ENCODE peak calls at places on chromosomes 12 and 14, in nine cellular contexts. G is mammary epithelial cell, Q is stomach, E is thoracic aorta, M is left ventricle myocardium inferior, P is AG09309, Y is colonic mucosa, A is bronchial epithelial cell, B is GM12865. D is an unnamed sample.

GRCh38 chr14:99318091-99318958 is 46.3 kb upstream of the BCL11B start:
- DNase-seq in P (no peak), E (no peak), A (no peak), B (no peak), Q (no peak), Y (peak; percentile 74), G (no peak), M (no peak), D (no peak)

GRCh38 chr14:64193821-64194220 is 100.3 kb downstream of the ESR2 start:
- DNase-seq in Y (no peak), E (no peak), B (no peak), G (no peak), P (no peak), A (no peak), Q (peak; percentile 60), M (no peak), D (no peak)

GRCh38 chr12:133203344-133204263 is 22.3 kb downstream of the ZNF268 start:
- DNase-seq in E (no peak), P (no peak), Q (no peak), A (no peak), M (no peak), Y (no peak), B (peak; percentile 34), G (no peak), D (no peak)

GRCh38 chr12:82708056-82708455 is 21.4 kb downstream of the TMTC2 start:
- DNase-seq in Q (no peak), M (no peak), E (no peak), P (no peak), Y (no peak), G (no peak), B (no peak), A (no peak), D (no peak)

GRCh38 chr14:71231521-71232393 is 324.5 kb downstream of the PCNX1 start:
- DNase-seq in B (peak; percentile 92), E (no peak), G (no peak), Y (no peak), A (no peak), Q (no peak), P (no peak), M (no peak), D (no peak)

GRCh38 chr12:71014180-71014785 is 93.7 kb upstream of the PTPRR start:
- DNase-seq in P (no peak), Q (no peak), E (no peak), M (no peak), Y (no peak), A (peak; percentile 62), B (no peak), G (peak; percentile 32), D (no peak)

GRCh38 chr14:61720302-61720677 is 25.0 kb downstream of the HIF1A start:
- DNase-seq in P (peak; percentile 45), G (no peak), A (no peak), E (no peak), Y (no peak), M (no peak), Q (no peak), B (no peak), D (no peak)

GRCh38 chr12:123389560-123390351 is 5.8 kb downstream of the KMT5A start:
- DNase-seq in E (no peak), A (peak; percentile 46), G (peak; percentile 50), Q (peak; percentile 67), Y (peak; percentile 76), B (peak; percentile 56), M (peak; percentile 66), P (no peak), D (peak; percentile 82)

GRCh38 chr14:88013750-88014349 is 8.9 kb downstream of the GPR65 start:
- DNase-seq in Q (peak; percentile 74), Y (peak; percentile 70), B (peak; percentile 70), P (no peak), G (peak; percentile 44), E (no peak), M (peak; percentile 54), A (peak; percentile 52), D (peak; percentile 49)

GRCh38 chr12:116880817-116881324 is 370 bp downstream of the HRK start:
- DNase-seq in G (peak; percentile 53), M (peak; percentile 25), Y (peak; percentile 38), Q (peak; percentile 49), P (no peak), A (no peak), E (no peak), B (peak; percentile 62), D (no peak)

GRCh38 chr12:132449565-132450390 is 40.2 kb upstream of the FBRSL1 start:
- DNase-seq in B (peak; percentile 94), Y (no peak), M (no peak), P (no peak), E (no peak), A (no peak), Q (no peak), G (no peak), D (peak; percentile 13)

DNA sequence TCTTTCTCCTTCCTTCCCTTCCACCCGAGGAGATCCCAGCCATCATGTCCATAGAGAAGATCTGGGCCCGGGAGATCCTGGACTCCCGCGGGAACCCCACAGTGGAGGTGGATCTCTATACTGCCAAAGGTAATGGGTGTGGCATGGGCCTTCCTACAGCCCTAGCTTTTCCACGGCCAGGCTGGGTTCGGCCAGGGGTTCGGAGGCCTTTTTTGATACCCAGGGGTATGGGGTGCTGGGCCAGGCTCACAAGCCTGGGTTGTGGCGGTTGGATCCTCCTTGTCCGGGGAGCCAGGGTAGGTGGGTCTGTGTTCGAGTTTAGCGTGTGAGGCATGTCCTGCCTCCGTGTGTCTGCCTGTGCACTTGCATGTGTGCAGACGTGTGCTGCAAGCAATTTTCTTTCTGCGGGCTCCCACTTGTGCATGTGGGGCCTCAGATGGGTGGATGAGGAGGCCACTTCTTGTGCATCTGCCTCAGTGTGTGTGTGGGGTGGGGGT is 1.5 kb downstream of the ENO2 start:
- DNase-seq in Y (no peak), A (no peak), B (no peak), G (no peak), E (no peak), P (no peak), M (no peak), Q (no peak), D (no peak)
- H3K4me3 ChIP-seq in Y (no peak overlapping the region), A (no peak overlapping the region), B (peak overlapping the region; percentile 75), G (no peak overlapping the region), E (peak overlapping the region; percentile 99), P (no peak overlapping the region), M (peak overlapping the region; percentile 90), Q (no peak overlapping the region), D (no peak overlapping the region)

GRCh38 chr14:77040995-77041744 is 12.7 kb upstream of the IRF2BPL start:
- DNase-seq in A (no peak), E (no peak), G (no peak), Q (no peak), Y (no peak), P (no peak), B (no peak), M (no peak), D (no peak)

GRCh38 chr14:77039285-77040058 is 11.0 kb upstream of the IRF2BPL start:
- DNase-seq in E (no peak), Y (no peak), M (no peak), A (no peak), Q (no peak), B (peak; percentile 50), P (no peak), G (peak; percentile 9), D (no peak)

GRCh38 chr14:77041837-77042557 is 13.5 kb upstream of the IRF2BPL start:
- DNase-seq in B (peak; percentile 30), G (peak; percentile 86), Q (peak; percentile 52), Y (no peak), P (peak; percentile 87), A (peak; percentile 86), E (peak; percentile 70), M (peak; percentile 63), D (peak; percentile 68)

GRCh38 chr14:77040059-77040308 is 11.5 kb upstream of the IRF2BPL start:
- DNase-seq in G (no peak), B (no peak), Y (no peak), M (no peak), Q (no peak), P (no peak), E (no peak), A (no peak), D (no peak)

DNA sequence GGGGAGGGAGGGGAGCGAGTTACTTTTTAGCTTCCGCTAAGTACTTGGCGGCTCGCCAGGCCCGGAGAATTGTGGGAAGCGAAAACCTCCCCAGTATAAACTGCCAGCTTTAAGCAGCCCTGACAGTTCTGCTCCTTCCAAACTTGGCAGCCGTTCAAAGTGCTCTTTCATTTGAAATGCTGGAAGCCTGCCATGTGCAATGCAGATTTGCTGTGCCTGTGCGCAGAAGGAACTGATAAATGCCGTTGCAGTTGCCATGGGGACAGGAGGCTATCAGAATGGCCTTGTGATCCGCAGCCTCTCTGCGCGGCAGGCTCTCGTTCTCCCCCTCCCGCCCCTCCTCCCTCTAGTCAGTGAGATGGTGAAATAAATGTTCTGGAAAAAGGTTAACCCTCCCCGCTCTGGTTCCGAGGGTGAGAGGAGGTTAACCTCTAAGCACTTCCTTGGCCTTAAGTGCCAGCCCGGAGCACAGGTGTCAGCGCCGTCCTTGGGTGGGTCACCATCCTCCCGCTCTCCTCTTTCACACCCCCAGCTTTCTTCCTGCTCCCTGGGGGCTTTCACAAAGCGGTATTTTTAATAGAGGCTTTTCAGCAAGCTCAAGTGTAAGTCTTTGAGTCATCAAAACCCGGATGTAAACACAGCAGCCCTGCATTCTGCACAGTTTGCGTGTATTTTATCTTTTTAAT is 11.9 kb upstream of the IRF2BPL start:
- DNase-seq in E (peak; percentile 92), M (peak; percentile 100), P (peak; percentile 93), G (peak; percentile 91), A (peak; percentile 89), Q (peak; percentile 100), B (peak; percentile 97), Y (peak; percentile 100), D (peak; percentile 98)
- H3K4me3 ChIP-seq in E (peak overlapping the region; percentile 68), M (peak overlapping the region; percentile 60), P (peak overlapping the region; percentile 18), G (peak overlapping the region; percentile 19), A (peak overlapping the region; percentile 21), Q (peak overlapping the region; percentile 27), B (peak overlapping the region; percentile 51), Y (peak overlapping the region; percentile 11), D (peak overlapping the region; percentile 22)

GRCh38 chr14:79011091-79011919 is 841.1 kb downstream of the NRXN3 start:
- DNase-seq in M (no peak), B (peak; percentile 45), E (no peak), A (peak; percentile 96), Q (no peak), P (no peak), Y (peak; percentile 18), G (peak; percentile 89), D (no peak)
- H3K4me3 ChIP-seq in M (no peak overlapping the region), B (no peak overlapping the region), E (no peak overlapping the region), A (no peak overlapping the region), Q (no peak overlapping the region), P (no peak overlapping the region), Y (no peak overlapping the region), G (no peak overlapping the region), D (no peak overlapping the region)

GRCh38 chr14:103862393-103862782 is 15.0 kb upstream of the PPP1R13B start:
- DNase-seq in Y (peak; percentile 17), A (no peak), E (no peak), B (peak; percentile 40), M (no peak), G (no peak), Q (no peak), P (no peak), D (peak; percentile 81)

GRCh38 chr14:103863245-103863644 is 15.9 kb upstream of the PPP1R13B start:
- DNase-seq in A (no peak), Q (no peak), P (no peak), E (no peak), G (no peak), Y (no peak), B (no peak), M (no peak), D (no peak)

GRCh38 chr14:103858063-103858820 is 10.9 kb upstream of the PPP1R13B start:
- DNase-seq in P (no peak), M (no peak), E (no peak), G (no peak), Q (no peak), Y (no peak), B (no peak), A (no peak), D (peak; percentile 46)

GRCh38 chr14:103859416-103860202 is 12.2 kb upstream of the PPP1R13B start:
- DNase-seq in Y (peak; percentile 15), P (no peak), Q (no peak), G (no peak), M (no peak), E (no peak), B (no peak), A (no peak), D (no peak)

GRCh38 chr14:103861413-103862392 is 14.3 kb upstream of the PPP1R13B start:
- DNase-seq in G (no peak), B (no peak), Q (no peak), A (no peak), E (no peak), P (no peak), Y (peak; percentile 15), M (peak; percentile 68), D (no peak)
- H3K4me3 ChIP-seq in G (no peak overlapping the region), B (no peak overlapping the region), Q (no peak overlapping the region), A (no peak overlapping the region), E (no peak overlapping the region), P (no peak overlapping the region), Y (no peak overlapping the region), M (no peak overlapping the region), D (peak overlapping the region; percentile 10)

D was measured in right lobe of liver.